ENCODE peak calls at places on chromosomes 16 and 17, in ten cellular contexts. V is A549, W is fibroblast of lung, N is K562, C is body of pancreas, P is astrocyte of the cerebellum, E is omental fat pad, R is GM06990, M is mesothelial cell of epicardium, O is lower lobe of right lung. J is an unnamed sample.

GRCh38 chr17:29131814-29132682 is 48.1 kb downstream of the MYO18A start:
- DNase-seq in E (no peak), P (peak), W (peak), O (no peak), M (no peak), R (no peak), N (no peak), C (no peak), V (no peak), J (no peak)

GRCh38 chr17:76707985-76708807 is 2.6 kb downstream of the MXRA7 start:
- DNase-seq in N (peak), C (no peak), M (no peak), R (no peak), P (no peak), W (no peak), V (no peak), O (no peak), E (no peak), J (no peak)

GRCh38 chr17:31544186-31544585 is 152.7 kb downstream of the RAB11FIP4 start:
- DNase-seq in E (no peak), N (no peak), R (no peak), C (no peak), O (no peak), P (no peak), V (no peak), W (no peak), M (no peak), J (no peak)

GRCh38 chr16:85753559-85753958 is 2.7 kb upstream of the C16orf74 start:
- DNase-seq in O (no peak), M (no peak), R (no peak), N (no peak), E (no peak), P (no peak), V (no peak), W (no peak), C (peak), J (no peak)

GRCh38 chr17:79666111-79666510 is 55.3 kb upstream of the RBFOX3 start:
- DNase-seq in N (no peak), O (no peak), E (no peak), M (no peak), P (no peak), C (no peak), R (no peak), W (no peak), V (no peak), J (no peak)

GRCh38 chr17:64190468-64190867 is 60.5 kb upstream of the ERN1 start:
- DNase-seq in C (no peak), M (no peak), V (no peak), O (no peak), N (no peak), E (no peak), R (no peak), W (no peak), P (no peak), J (no peak)

GRCh38 chr16:87231911-87232310 is 85.3 kb downstream of the C16orf95 start:
- DNase-seq in W (no peak), O (no peak), M (no peak), R (no peak), V (no peak), C (no peak), P (no peak), E (no peak), N (no peak), J (no peak)

GRCh38 chr17:62950067-62950466 is 16.0 kb upstream of the TANC2 start:
- DNase-seq in P (peak), R (no peak), O (peak), M (no peak), N (no peak), W (peak), C (peak), V (peak), E (no peak), J (no peak)

GRCh38 chr17:11996722-11997146 is 541 bp downstream of the ZNF18 start:
- DNase-seq in C (peak), V (peak), M (no peak), E (peak), N (no peak), P (no peak), W (peak), R (no peak), O (no peak), J (no peak)
- TF ChIP-seq CTCF in C (peak), V (no peak), M (no peak), E (no peak), N (no peak), P (no peak), W (no peak), R (no peak), O (no peak), J (peak)

DNA sequence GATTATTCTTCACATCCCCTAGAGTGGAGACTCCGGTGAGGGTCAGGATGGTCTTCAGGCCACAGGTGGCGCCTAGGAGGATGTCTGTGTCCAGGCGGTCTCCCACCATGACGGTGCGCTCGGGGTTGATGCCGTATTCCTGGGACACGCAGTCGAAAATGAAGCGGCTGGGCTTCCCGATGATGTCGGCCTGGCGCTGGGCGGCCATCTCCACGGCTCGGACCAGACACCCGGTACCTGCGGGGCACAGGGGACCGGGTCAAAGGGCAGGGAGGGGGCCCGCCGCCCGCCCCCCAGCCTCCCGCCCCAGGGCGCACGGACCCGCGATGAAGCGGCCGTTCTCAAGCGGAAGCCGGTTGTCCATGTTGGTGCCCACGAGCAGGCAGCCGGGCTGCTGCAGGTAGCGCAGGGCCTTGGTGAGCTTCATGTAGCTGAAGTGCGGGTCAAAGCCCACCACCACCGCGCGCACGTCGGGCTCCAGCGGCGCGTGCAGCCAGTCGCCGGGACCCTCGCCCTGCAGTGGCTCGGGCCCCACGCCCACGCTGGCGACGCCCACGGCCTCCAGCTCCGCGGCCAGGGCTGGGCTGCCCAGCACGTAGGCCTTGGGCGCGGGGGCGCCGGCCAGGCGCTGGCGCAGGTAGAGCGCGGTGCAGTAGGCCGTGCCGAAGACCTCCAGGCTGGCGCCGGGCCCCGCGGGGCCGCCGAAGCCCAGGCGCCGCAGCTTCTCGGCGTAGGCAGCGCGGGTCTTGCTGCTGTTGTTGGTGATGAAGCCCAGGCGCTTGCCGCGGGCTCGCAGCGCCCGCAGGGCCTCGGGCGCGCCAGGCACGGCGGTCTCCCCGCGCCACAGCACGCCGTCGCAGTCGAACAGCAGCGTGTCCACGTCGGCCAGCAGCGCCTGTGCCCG is 571 bp downstream of the PGP start:
- DNase-seq in P (no peak), V (no peak), C (no peak), W (no peak), R (peak), N (no peak), M (no peak), O (no peak), E (no peak), J (no peak)
- TF ChIP-seq CTCF in P (peak), V (no peak), C (no peak), W (no peak), R (no peak), N (no peak), M (no peak), O (no peak), E (no peak), J (no peak)

DNA sequence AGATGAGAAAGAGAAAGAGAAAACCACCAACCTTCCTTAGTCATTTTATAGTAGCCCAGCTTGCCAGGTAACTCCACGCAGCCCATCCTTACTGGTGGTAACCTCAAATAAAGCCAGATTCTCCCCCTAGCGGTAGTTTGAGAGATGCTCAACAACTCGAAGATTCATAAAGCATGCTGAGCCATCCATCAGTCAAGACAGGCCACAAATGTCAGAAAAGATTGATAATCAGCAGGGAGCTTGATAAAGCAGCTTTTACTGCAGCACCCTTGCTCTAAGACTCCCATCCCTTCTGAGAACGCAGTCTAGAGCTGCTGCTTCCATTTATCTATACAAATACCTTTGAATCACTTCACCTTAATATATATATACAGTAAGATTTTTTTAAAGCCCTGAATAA is 451.5 kb upstream of the HSBP1 start:
- DNase-seq in O (no peak), W (peak), N (peak), E (no peak), R (no peak), P (peak), C (peak), M (no peak), V (peak), J (no peak)
- TF ChIP-seq CTCF in O (peak), W (peak), N (peak), E (no peak), R (peak), P (peak), C (peak), M (peak), V (peak), J (peak)

GRCh38 chr17:16491703-16492612 is at the start of gene LRRC75A:
- DNase-seq in M (peak), V (no peak), C (peak), P (no peak), R (peak), O (peak), E (no peak), W (peak), N (peak), J (peak)
- TF ChIP-seq CTCF in M (no peak), V (no peak), C (peak), P (no peak), R (no peak), O (no peak), E (no peak), W (no peak), N (no peak), J (peak)

GRCh38 chr17:74008196-74008595 is 195.3 kb upstream of the RPL38 start:
- DNase-seq in C (no peak), W (no peak), M (no peak), N (peak), O (no peak), E (no peak), P (no peak), R (no peak), V (peak), J (no peak)
- TF ChIP-seq CTCF in C (no peak), W (no peak), M (no peak), N (peak), O (peak), E (no peak), P (no peak), R (peak), V (peak), J (peak)

J was measured in type B pancreatic cell.